ENCODE peak calls at places on chromosome 3, in six cellular contexts. F is H7; P is activated T-cell treated with anti-CD3 and anti-CD28 coated beads, Interleukin-2, amount 50 U/mL, for 48 hours; A is ureter; L is HEK293T; J is A549. H is an unnamed sample.

GRCh38 chr3:61637088-61638051 is 76.0 kb downstream of the PTPRG start:
- DNase-seq in F (no peak), L (no peak), A (no peak), J (no peak), P (no peak), H (no peak)

GRCh38 chr3:79973917-79974595 is 206.3 kb upstream of the ROBO1 start:
- DNase-seq in J (no peak), A (no peak), F (no peak), L (no peak), P (no peak), H (no peak)

GRCh38 chr3:143158549-143158988 is 39.0 kb downstream of the CHST2 start:
- DNase-seq in F (no peak), L (no peak), J (no peak), P (no peak), A (no peak), H (no peak)

GRCh38 chr3:140022061-140022781 is 87.2 kb downstream of the CLSTN2 start:
- DNase-seq in F (no peak), P (no peak), J (no peak), A (no peak), L (no peak), H (no peak)

GRCh38 chr3:125684199-125684598 is 88.9 kb upstream of the OSBPL11 start:
- DNase-seq in A (no peak), F (peak; percentile 72), J (no peak), L (peak; percentile 29), P (no peak), H (no peak)

GRCh38 chr3:3151513-3151912 is 24.8 kb downstream of the TRNT1 start:
- DNase-seq in J (no peak), P (no peak), L (no peak), A (no peak), F (no peak), H (no peak)

GRCh38 chr3:45631486-45631885 is 36.9 kb downstream of the LIMD1 start:
- DNase-seq in A (no peak), F (no peak), J (no peak), L (no peak), P (no peak), H (no peak)

GRCh38 chr3:47578119-47578630 is 490 bp downstream of the CSPG5 start:
- DNase-seq in J (peak; percentile 29), F (peak; percentile 96), L (peak; percentile 87), P (peak; percentile 57), A (no peak), H (peak; percentile 22)